ENCODE peak calls at places on chromosome 4, in four cellular contexts. H, P, K and F are unnamed samples.

GRCh38 chr4:1989533-1990347 is 19.0 kb downstream of the NELFA start:
- DNase-seq in H (no peak), P (no peak), K (no peak), F (no peak)

GRCh38 chr4:167233523-167234387 is 539 bp downstream of the SPOCK3 start:
- DNase-seq in K (no peak), P (no peak), H (no peak), F (no peak)

GRCh38 chr4:18847276-18847890 is 825.8 kb upstream of the LCORL start:
- DNase-seq in P (no peak), H (no peak), K (no peak), F (no peak)

GRCh38 chr4:4782969-4783368 is 76.5 kb upstream of the MSX1 start:
- DNase-seq in P (no peak), H (no peak), K (no peak), F (no peak)

GRCh38 chr4:60812811-60813210 is 387.3 kb upstream of the ADGRL3 start:
- DNase-seq in H (no peak), K (no peak), P (no peak), F (no peak)

GRCh38 chr4:56129431-56129861 is 180.7 kb downstream of the CEP135 start:
- DNase-seq in H (peak), K (peak), P (no peak), F (no peak)

GRCh38 chr4:14513471-14513870 is 488.8 kb upstream of the CPEB2 start:
- DNase-seq in P (no peak), K (no peak), H (no peak), F (no peak)

GRCh38 chr4:188113156-188113555 is 3.8 kb upstream of the TRIML2 start:
- DNase-seq in H (no peak), P (no peak), K (no peak), F (no peak)

GRCh38 chr4:109548655-109549054 is 11.4 kb upstream of the MCUB start:
- DNase-seq in P (no peak), K (no peak), H (no peak), F (no peak)

GRCh38 chr4:33930497-33930896 is 2313.8 kb downstream of the ARAP2 start:
- DNase-seq in P (no peak), K (no peak), H (no peak), F (no peak)

GRCh38 chr4:152408514-152409327 is 127.2 kb downstream of the FBXW7 start:
- DNase-seq in P (peak), K (peak), H (peak), F (peak)

GRCh38 chr4:48905363-48906015 is 1.1 kb downstream of the OCIAD2 start:
- DNase-seq in K (peak), H (no peak), P (peak), F (peak)

GRCh38 chr4:23324291-23324690 is 565.6 kb downstream of the PPARGC1A start:
- DNase-seq in K (no peak), H (no peak), P (no peak), F (peak)
- H2AFZ ChIP-seq in K (no peak), H (no peak), P (no peak), F (no peak)

GRCh38 chr4:181823183-181823582 is 420.0 kb upstream of the TENM3 start:
- DNase-seq in P (no peak), H (no peak), K (no peak), F (no peak)

GRCh38 chr4:181822005-181822375 is 421.2 kb upstream of the TENM3 start:
- DNase-seq in P (no peak), K (no peak), H (no peak), F (no peak)

GRCh38 chr4:181819951-181820350 is 423.3 kb upstream of the TENM3 start:
- DNase-seq in H (no peak), K (no peak), P (no peak), F (no peak)

GRCh38 chr4:181820518-181820917 is 422.7 kb upstream of the TENM3 start:
- DNase-seq in P (no peak), K (peak), H (no peak), F (no peak)

GRCh38 chr4:181821039-181822004 is 421.9 kb upstream of the TENM3 start:
- DNase-seq in P (no peak), K (no peak), H (no peak), F (no peak)
- H2AFZ ChIP-seq in P (no peak), K (no peak), H (no peak), F (no peak)

DNA sequence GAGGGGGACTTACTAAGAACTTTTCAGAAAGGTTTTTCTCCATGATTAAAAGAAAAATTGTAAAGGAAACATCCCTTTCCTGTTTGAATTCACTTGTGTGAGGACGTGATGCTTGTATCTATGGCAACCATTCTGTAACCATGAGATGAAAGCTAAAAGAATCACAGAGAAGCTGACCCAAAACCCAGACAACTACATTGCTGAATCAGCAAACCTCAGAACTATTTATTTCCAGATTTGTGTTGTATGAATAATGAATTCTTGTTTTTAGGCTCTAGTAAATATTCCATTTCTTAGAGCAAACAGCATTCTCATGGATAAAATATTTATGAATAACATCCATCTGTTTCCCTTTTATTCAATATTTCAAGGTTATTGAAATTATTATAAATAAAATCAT is 91.2 kb downstream of the RCHY1 start:
- DNase-seq in K (no peak), P (no peak), H (no peak), F (no peak)
- H2AFZ ChIP-seq in K (no peak), P (no peak), H (no peak), F (no peak)

DNA sequence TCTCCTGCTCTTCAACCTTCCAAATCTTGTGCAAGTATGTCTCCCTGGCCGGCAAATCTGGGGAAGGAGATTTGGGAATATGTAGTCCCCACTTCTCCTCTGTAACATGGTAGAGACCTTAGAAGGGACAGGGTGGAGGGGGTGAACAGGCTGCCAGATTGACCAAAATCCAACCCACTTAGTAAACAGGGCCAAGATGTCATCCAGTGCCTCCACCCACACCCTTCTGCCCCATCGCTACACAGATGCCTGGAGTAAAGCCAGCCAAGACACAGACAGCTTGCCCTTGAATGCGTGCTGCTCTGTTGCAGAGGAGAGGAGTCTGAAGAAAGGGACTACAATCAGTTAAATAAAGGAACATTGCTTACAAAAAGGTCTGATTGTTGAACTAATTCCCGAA is 160.1 kb upstream of the LDB2 start:
- DNase-seq in P (no peak), H (no peak), K (no peak), F (no peak)
- H2AFZ ChIP-seq in P (no peak), H (no peak), K (no peak), F (no peak)

GRCh38 chr4:155066871-155067270 is 141.6 kb upstream of the NPY2R start:
- DNase-seq in K (no peak), P (no peak), H (no peak), F (no peak)
- H2AFZ ChIP-seq in K (no peak), P (no peak), H (no peak), F (no peak)